ENCODE peak calls at places on chromosomes 5 and 9, in ten cellular contexts. F, C, B, N, Y, P, D, V, O and I are unnamed samples.

GRCh38 chr9:38432922-38433510 is 8.8 kb upstream of the IGFBPL1 start:
- DNase-seq in F (peak; percentile 57), C (peak; percentile 48), B (peak; percentile 53), N (no peak), Y (no peak), P (no peak), D (peak; percentile 59), V (no peak), O (peak; percentile 47), I (peak; percentile 46)

GRCh38 chr9:14310247-14310646 is 3.7 kb downstream of the NFIB start:
- DNase-seq in F (no peak), C (no peak), B (no peak), N (no peak), Y (no peak), P (no peak), D (no peak), V (no peak), O (no peak), I (no peak)

GRCh38 chr9:124133752-124134151 is 122.2 kb downstream of the LHX2 start:
- DNase-seq in F (no peak), C (no peak), B (peak; percentile 25), N (no peak), Y (no peak), P (no peak), D (no peak), V (no peak), O (peak; percentile 38), I (no peak)

GRCh38 chr9:127971357-127972315 is 9.2 kb downstream of the EEIG1 start:
- DNase-seq in F (no peak), C (no peak), B (no peak), N (no peak), Y (no peak), P (no peak), D (peak; percentile 30), V (no peak), O (peak; percentile 35), I (peak; percentile 44)

GRCh38 chr9:126906086-126906485 is 8.5 kb upstream of the RALGPS1 start:
- DNase-seq in F (no peak), C (no peak), B (no peak), N (no peak), Y (no peak), P (no peak), D (no peak), V (no peak), O (no peak), I (no peak)

GRCh38 chr9:69276775-69277174 is 48.2 kb upstream of the ENTREP1 start:
- DNase-seq in F (peak; percentile 27), C (no peak), B (no peak), N (no peak), Y (no peak), P (no peak), D (no peak), V (peak; percentile 17), O (peak; percentile 28), I (no peak)

GRCh38 chr5:80064124-80064523 is 29.0 kb downstream of the THBS4 start:
- DNase-seq in F (no peak), C (no peak), B (no peak), N (no peak), Y (no peak), P (no peak), D (no peak), V (no peak), O (no peak), I (no peak)

GRCh38 chr9:137892424-137893191 is 15.0 kb downstream of the CACNA1B start:
- DNase-seq in F (no peak), C (no peak), B (no peak), N (no peak), Y (no peak), P (no peak), D (no peak), V (no peak), O (no peak), I (no peak)

GRCh38 chr5:2608391-2608790 is 143.1 kb downstream of the IRX2 start:
- DNase-seq in F (no peak), C (no peak), B (no peak), N (no peak), Y (no peak), P (no peak), D (no peak), V (no peak), O (no peak), I (no peak)

GRCh38 chr5:2610986-2611385 is 140.5 kb downstream of the IRX2 start:
- DNase-seq in F (no peak), C (no peak), B (no peak), N (no peak), Y (no peak), P (no peak), D (no peak), V (no peak), O (no peak), I (no peak)

GRCh38 chr5:2614571-2614970 is 136.9 kb downstream of the IRX2 start:
- DNase-seq in F (no peak), C (no peak), B (no peak), N (no peak), Y (no peak), P (no peak), D (no peak), V (no peak), O (no peak), I (no peak)

GRCh38 chr5:2607622-2608021 is 143.9 kb downstream of the IRX2 start:
- DNase-seq in F (no peak), C (no peak), B (no peak), N (no peak), Y (no peak), P (no peak), D (no peak), V (no peak), O (no peak), I (no peak)

GRCh38 chr5:2611561-2612096 is 139.8 kb downstream of the IRX2 start:
- DNase-seq in F (no peak), C (no peak), B (no peak), N (no peak), Y (no peak), P (no peak), D (no peak), V (no peak), O (no peak), I (no peak)
- H3K27me3 ChIP-seq in F (no peaks in the 10 kb centered on the region), C (no peaks in the 10 kb centered on the region), B (no peaks in the 10 kb centered on the region), N (no peaks in the 10 kb centered on the region), Y (no peaks in the 10 kb centered on the region), P (no peaks in the 10 kb centered on the region), D (no peaks in the 10 kb centered on the region), V (no peaks in the 10 kb centered on the region), O (no peaks in the 10 kb centered on the region), I (no peaks in the 10 kb centered on the region)

GRCh38 chr5:124721336-124721735 is 25.1 kb downstream of the ZNF608 start:
- DNase-seq in F (no peak), C (no peak), B (no peak), N (no peak), Y (no peak), P (no peak), D (no peak), V (no peak), O (no peak), I (no peak)

GRCh38 chr5:124716169-124716568 is 30.3 kb downstream of the ZNF608 start:
- DNase-seq in F (no peak), C (no peak), B (no peak), N (no peak), Y (no peak), P (no peak), D (no peak), V (no peak), O (no peak), I (no peak)

GRCh38 chr5:124720589-124720988 is 25.9 kb downstream of the ZNF608 start:
- DNase-seq in F (no peak), C (no peak), B (no peak), N (no peak), Y (no peak), P (no peak), D (no peak), V (no peak), O (no peak), I (no peak)

GRCh38 chr5:124719346-124719967 is 27.0 kb downstream of the ZNF608 start:
- DNase-seq in F (no peak), C (no peak), B (no peak), N (no peak), Y (no peak), P (no peak), D (no peak), V (no peak), O (no peak), I (no peak)

DNA sequence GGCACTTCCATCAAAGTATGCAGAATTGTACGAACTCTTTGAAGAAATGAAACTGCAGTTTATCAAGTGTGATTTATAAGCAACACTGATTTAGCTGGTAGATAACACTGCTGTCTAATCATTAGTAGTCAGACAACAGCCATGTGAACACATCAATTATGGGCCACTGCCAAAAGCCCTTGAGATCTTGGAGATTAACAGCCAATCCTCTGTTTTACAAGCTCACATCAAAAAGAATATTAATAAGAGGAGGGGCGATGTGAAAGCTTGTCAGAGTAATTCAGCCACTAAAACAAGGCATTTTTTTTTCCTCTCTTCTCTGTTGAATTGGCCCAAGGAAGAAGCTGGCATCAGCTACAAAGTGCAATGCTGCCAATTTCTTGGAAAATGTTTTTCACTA is 28.1 kb downstream of the ZNF608 start:
- DNase-seq in F (peak; percentile 52), C (no peak), B (no peak), N (no peak), Y (no peak), P (no peak), D (no peak), V (no peak), O (peak; percentile 59), I (no peak)
- H3K4me1 ChIP-seq in F (peaks cover 5% of the 10 kb centered on the region), C (peaks cover 9% of the 10 kb centered on the region), B (peaks cover 62% of the 10 kb centered on the region), N (peaks cover 1% of the 10 kb centered on the region), Y (no peaks in the 10 kb centered on the region), P (peaks cover 8% of the 10 kb centered on the region), D (peaks cover 37% of the 10 kb centered on the region), V (no peaks in the 10 kb centered on the region), O (peaks cover 4% of the 10 kb centered on the region), I (no peaks in the 10 kb centered on the region)

GRCh38 chr9:79707589-79707988 is 135.8 kb downstream of the TLE4 start:
- DNase-seq in F (no peak), C (no peak), B (no peak), N (no peak), Y (no peak), P (no peak), D (no peak), V (no peak), O (no peak), I (no peak)

GRCh38 chr9:79708541-79708940 is 136.8 kb downstream of the TLE4 start:
- DNase-seq in F (no peak), C (no peak), B (no peak), N (no peak), Y (no peak), P (no peak), D (no peak), V (no peak), O (no peak), I (no peak)

GRCh38 chr9:79706512-79706911 is 134.7 kb downstream of the TLE4 start:
- DNase-seq in F (no peak), C (no peak), B (no peak), N (no peak), Y (no peak), P (no peak), D (no peak), V (no peak), O (no peak), I (no peak)

GRCh38 chr9:79711874-79712273 is 140.1 kb downstream of the TLE4 start:
- DNase-seq in F (no peak), C (no peak), B (no peak), N (no peak), Y (no peak), P (no peak), D (no peak), V (no peak), O (no peak), I (no peak)

DNA sequence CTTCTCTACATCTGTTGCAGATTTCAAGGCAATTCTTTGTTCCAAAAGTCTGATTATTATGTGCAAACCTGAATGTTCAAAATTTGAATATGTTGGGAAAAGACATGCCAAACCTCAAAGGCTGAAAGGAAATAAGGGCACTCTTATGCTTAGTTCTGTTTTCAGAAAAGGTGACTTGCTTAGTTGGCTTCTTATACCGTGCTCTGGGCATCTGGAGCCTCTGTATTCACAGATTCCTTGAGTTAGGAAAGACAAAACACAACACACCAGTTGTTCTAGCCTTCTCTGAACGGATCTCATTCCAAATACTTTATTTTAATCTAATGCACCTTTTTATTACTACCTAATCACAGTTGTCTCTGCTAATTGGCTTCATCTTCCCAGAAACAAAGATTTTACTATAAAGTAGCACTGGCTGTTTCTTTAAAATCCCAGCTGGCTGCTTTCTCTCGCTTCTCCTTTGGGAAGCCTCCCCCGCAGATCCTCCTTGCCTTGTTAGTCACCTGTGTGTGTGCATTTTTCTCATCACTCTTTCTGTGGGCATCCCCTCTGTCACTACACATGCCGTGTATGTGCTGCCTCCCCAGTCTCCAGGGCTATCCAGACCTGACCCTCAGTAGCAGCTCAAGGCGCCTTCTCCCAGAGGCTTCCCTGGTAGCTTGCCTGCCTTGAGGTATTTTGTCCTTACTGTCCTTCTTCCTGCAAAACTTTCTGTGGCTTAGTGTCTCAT is 138.3 kb downstream of the TLE4 start:
- DNase-seq in F (no peak), C (no peak), B (no peak), N (no peak), Y (no peak), P (no peak), D (no peak), V (no peak), O (no peak), I (no peak)
- H3K4me3 ChIP-seq in F (no peak overlapping the region), C (no peak overlapping the region), B (no peak overlapping the region), N (no peak overlapping the region), Y (no peak overlapping the region), P (no peak overlapping the region), D (no peak overlapping the region), V (no peak overlapping the region), O (no peak overlapping the region), I (no peak overlapping the region)

DNA sequence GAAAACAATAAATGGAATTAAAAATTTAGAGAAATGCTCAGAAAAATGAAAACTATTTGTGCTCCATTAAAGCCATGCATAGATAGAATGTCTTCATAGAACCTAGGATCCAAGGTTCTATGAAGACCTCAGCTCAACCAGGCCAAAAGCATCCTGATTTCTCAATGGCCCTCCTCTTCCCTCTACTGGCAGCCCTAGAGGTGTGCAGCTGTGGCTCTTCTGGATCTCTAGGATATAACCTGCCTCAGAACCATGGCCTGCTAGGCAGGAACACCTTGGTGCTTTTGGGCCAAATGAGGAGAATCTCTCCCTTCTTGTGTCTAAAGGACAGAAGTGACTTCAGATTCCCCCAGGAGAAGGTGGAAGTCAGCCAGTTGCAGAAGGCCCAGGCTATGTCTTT is 15.1 kb downstream of the IFNA1 start:
- DNase-seq in F (peak; percentile 1), C (peak; percentile 4), B (peak; percentile 39), N (no peak), Y (no peak), P (no peak), D (peak; percentile 50), V (no peak), O (peak; percentile 38), I (peak; percentile 5)
- H3K27me3 ChIP-seq in F (no peaks in the 10 kb centered on the region), C (no peaks in the 10 kb centered on the region), B (no peaks in the 10 kb centered on the region), N (no peaks in the 10 kb centered on the region), Y (no peaks in the 10 kb centered on the region), P (no peaks in the 10 kb centered on the region), D (no peaks in the 10 kb centered on the region), V (no peaks in the 10 kb centered on the region), O (no peaks in the 10 kb centered on the region), I (peaks cover 3% of the 10 kb centered on the region)